ENCODE peak calls at places on chromosomes 7 and 10, in nine cellular contexts. V is uterus; T is CD8-positive, alpha-beta T cell; Z is mesendoderm; B is A549; P is pancreas; C is IMR-90; H is heart right ventricle; F is Panc1. U is an unnamed sample. For H3K4me1, the result is how much of the 10 kb centered on the place peaks cover.

GRCh38 chr7:126578338-126578737 is 674.4 kb downstream of the GRM8 start:
- DNase-seq in V (no peak), T (no peak), Z (no peak), B (no peak), P (no peak), C (no peak), H (no peak), F (no peak), U (no peak)

GRCh38 chr7:7851381-7851780 is 117.2 kb upstream of the GLCCI1 start:
- DNase-seq in V (no peak), T (no peak), Z (no peak), B (no peak), P (no peak), C (no peak), H (no peak), F (no peak), U (no peak)

GRCh38 chr7:150877545-150877944 is 25.2 kb downstream of the AOC1 start:
- DNase-seq in V (no peak), T (no peak), Z (peak), B (no peak), P (no peak), C (no peak), H (no peak), F (no peak), U (no peak)

GRCh38 chr7:133763241-133763640 is 363.9 kb upstream of the LRGUK start:
- DNase-seq in V (no peak), T (no peak), Z (no peak), B (no peak), P (no peak), C (no peak), H (no peak), F (no peak), U (no peak)

GRCh38 chr10:35172574-35172973 is 45.9 kb downstream of the CREM start:
- DNase-seq in V (peak), T (no peak), Z (no peak), B (no peak), P (no peak), C (peak), H (no peak), F (no peak), U (no peak)

GRCh38 chr7:55593515-55594318 is 21.4 kb upstream of the VOPP1 start:
- DNase-seq in V (peak), T (peak), Z (peak), B (peak), P (peak), C (peak), H (peak), F (peak), U (peak)

GRCh38 chr10:4982764-4983226 is 19.6 kb downstream of the AKR1C1 start:
- DNase-seq in V (no peak), T (no peak), Z (no peak), B (no peak), P (peak), C (peak), H (no peak), F (no peak), U (no peak)

GRCh38 chr10:78688945-78689935 is 379.5 kb upstream of the ZMIZ1 start:
- DNase-seq in V (peak), T (no peak), Z (peak), B (no peak), P (no peak), C (no peak), H (no peak), F (no peak), U (peak)

GRCh38 chr7:91550931-91551330 is 286.7 kb downstream of the FZD1 start:
- DNase-seq in V (no peak), T (no peak), Z (no peak), B (no peak), P (no peak), C (no peak), H (no peak), F (no peak), U (no peak)

GRCh38 chr7:107725138-107725740 is 18.7 kb upstream of the CBLL1 start:
- DNase-seq in V (peak), T (peak), Z (peak), B (peak), P (peak), C (peak), H (peak), F (peak), U (no peak)

GRCh38 chr10:11755512-11756247 is 13.5 kb downstream of the ECHDC3 start:
- DNase-seq in V (no peak), T (no peak), Z (no peak), B (no peak), P (no peak), C (no peak), H (no peak), F (no peak), U (no peak)

GRCh38 chr10:665579-666091 is 23.8 kb downstream of the DIP2C start:
- DNase-seq in V (peak), T (no peak), Z (no peak), B (no peak), P (peak), C (peak), H (peak), F (peak), U (peak)

GRCh38 chr7:35424869-35425495 is 171.1 kb upstream of the TBX20 start:
- DNase-seq in V (peak), T (peak), Z (peak), B (peak), P (peak), C (peak), H (peak), F (peak), U (no peak)

GRCh38 chr10:103295391-103296044 is 18.6 kb downstream of the INA start:
- DNase-seq in V (no peak), T (no peak), Z (no peak), B (no peak), P (no peak), C (peak), H (no peak), F (no peak), U (no peak)

GRCh38 chr10:62590305-62590704 is 214.2 kb upstream of the ADO start:
- DNase-seq in V (no peak), T (no peak), Z (no peak), B (no peak), P (no peak), C (peak), H (no peak), F (no peak), U (no peak)

GRCh38 chr7:155189600-155189989 is 108.1 kb upstream of the INSIG1 start:
- DNase-seq in V (no peak), T (no peak), Z (no peak), B (no peak), P (no peak), C (no peak), H (no peak), F (no peak), U (no peak)

GRCh38 chr7:33485746-33486491 is 356.6 kb downstream of the BBS9 start:
- DNase-seq in V (no peak), T (no peak), Z (no peak), B (no peak), P (no peak), C (peak), H (no peak), F (no peak), U (no peak)

GRCh38 chr7:45347804-45348203 is 190.2 kb downstream of the RAMP3 start:
- DNase-seq in V (no peak), T (no peak), Z (peak), B (peak), P (no peak), C (peak), H (no peak), F (no peak), U (no peak)

GRCh38 chr10:22503315-22504090 is 158.2 kb downstream of the SPAG6 start:
- DNase-seq in V (no peak), T (no peak), Z (no peak), B (peak), P (no peak), C (no peak), H (no peak), F (no peak), U (no peak)

GRCh38 chr7:99224263-99224947 is 16.5 kb upstream of the KPNA7 start:
- DNase-seq in V (no peak), T (no peak), Z (peak), B (peak), P (peak), C (peak), H (no peak), F (peak), U (peak)

GRCh38 chr7:107180378-107180777 is 11.6 kb downstream of the HBP1 start:
- DNase-seq in V (no peak), T (peak), Z (no peak), B (peak), P (peak), C (peak), H (no peak), F (no peak), U (no peak)

GRCh38 chr10:70295946-70296345 is 12.1 kb upstream of the NPFFR1 start:
- DNase-seq in V (no peak), T (no peak), Z (no peak), B (no peak), P (no peak), C (no peak), H (no peak), F (no peak), U (no peak)

GRCh38 chr10:121069061-121069850 is 218.1 kb downstream of the WDR11 start:
- DNase-seq in V (no peak), T (no peak), Z (no peak), B (no peak), P (no peak), C (no peak), H (no peak), F (no peak), U (no peak)

GRCh38 chr10:104074505-104074904 is 11.2 kb downstream of the COL17A1 start:
- DNase-seq in V (no peak), T (no peak), Z (no peak), B (no peak), P (no peak), C (no peak), H (no peak), F (no peak), U (no peak)

GRCh38 chr10:48605786-48606529 is 1.1 kb upstream of the ARHGAP22 start:
- DNase-seq in V (no peak), T (no peak), Z (no peak), B (no peak), P (no peak), C (peak), H (peak), F (no peak), U (peak)

GRCh38 chr7:78734626-78735025 is 718.8 kb downstream of the MAGI2 start:
- DNase-seq in V (no peak), T (no peak), Z (no peak), B (no peak), P (no peak), C (no peak), H (no peak), F (no peak), U (no peak)

GRCh38 chr7:149147730-149148653 is 739 bp downstream of the ZNF398 start:
- DNase-seq in V (peak), T (peak), Z (peak), B (peak), P (peak), C (peak), H (peak), F (no peak), U (peak)

GRCh38 chr10:23351914-23352313 is 7.3 kb upstream of the C10orf67 start:
- DNase-seq in V (no peak), T (no peak), Z (no peak), B (no peak), P (no peak), C (peak), H (no peak), F (no peak), U (no peak)

GRCh38 chr10:132575320-132576201 is 38.0 kb downstream of the INPP5A start:
- DNase-seq in V (no peak), T (no peak), Z (no peak), B (no peak), P (no peak), C (peak), H (no peak), F (peak), U (peak)

GRCh38 chr7:22723642-22724041 is 3.4 kb upstream of the IL6 start:
- DNase-seq in V (no peak), T (no peak), Z (no peak), B (no peak), P (no peak), C (no peak), H (no peak), F (no peak), U (no peak)
- H3K4me3 ChIP-seq in V (no peak), T (no peak), Z (no peak), B (no peak), P (no peak), C (no peak), H (no peak), F (no peak), U (no peak)

GRCh38 chr10:113266152-113266551 is 286.7 kb upstream of the HABP2 start:
- DNase-seq in V (no peak), T (no peak), Z (no peak), B (no peak), P (no peak), C (no peak), H (no peak), F (no peak), U (no peak)

GRCh38 chr10:113261130-113261529 is 291.7 kb upstream of the HABP2 start:
- DNase-seq in V (no peak), T (no peak), Z (no peak), B (no peak), P (no peak), C (no peak), H (no peak), F (no peak), U (no peak)

GRCh38 chr10:113261806-113262205 is 291.0 kb upstream of the HABP2 start:
- DNase-seq in V (no peak), T (no peak), Z (no peak), B (no peak), P (no peak), C (no peak), H (no peak), F (no peak), U (no peak)

GRCh38 chr10:113267616-113268015 is 285.2 kb upstream of the HABP2 start:
- DNase-seq in V (no peak), T (no peak), Z (no peak), B (no peak), P (no peak), C (peak), H (no peak), F (no peak), U (no peak)

DNA sequence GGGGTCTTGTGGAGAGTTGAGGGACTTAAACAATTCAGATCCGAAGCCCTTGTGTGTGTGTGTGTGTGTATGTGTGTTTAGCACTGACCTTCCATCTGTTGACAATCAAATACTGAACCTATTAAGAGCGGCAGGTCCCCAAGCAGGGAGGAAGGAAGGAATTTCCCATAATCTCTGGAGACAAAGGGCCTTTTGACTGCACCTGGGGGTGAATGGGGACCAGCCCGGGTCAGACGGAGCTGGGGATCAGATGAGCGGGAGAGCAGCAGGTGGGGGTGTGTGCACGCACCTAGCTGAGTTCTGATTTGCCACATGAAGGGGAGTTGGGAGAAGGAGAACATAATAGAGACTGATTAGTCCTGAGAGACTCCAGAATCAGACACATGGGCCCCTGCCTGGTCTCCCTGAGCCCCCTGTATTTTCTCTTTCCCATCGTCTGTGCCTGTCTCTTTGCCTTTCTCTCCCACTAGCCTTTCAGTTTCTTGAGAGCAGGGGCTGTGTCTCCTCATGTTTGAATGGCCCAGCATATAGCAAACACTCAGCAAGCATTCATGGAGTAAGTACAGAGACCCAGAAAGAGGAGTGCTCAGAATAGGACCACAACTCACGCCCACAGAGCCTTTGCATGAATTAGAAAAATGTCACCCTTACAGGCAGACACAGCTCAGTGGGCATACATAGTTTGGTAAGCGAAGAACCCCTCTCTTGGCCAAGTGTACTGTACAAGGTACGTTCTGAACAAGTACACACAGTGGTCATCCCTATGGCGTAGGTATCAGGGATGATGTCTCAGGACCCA is 288.3 kb upstream of the HABP2 start:
- DNase-seq in V (no peak), T (no peak), Z (no peak), B (no peak), P (peak), C (no peak), H (no peak), F (no peak), U (no peak)
- H3K4me1 ChIP-seq in V (under half), T (under half), Z (under half), B (under half), P (under half), C (under half), H (under half), F (under half), U (under half)

GRCh38 chr7:191105-192034 is 1.0 kb upstream of the FAM20C start:
- DNase-seq in V (peak), T (no peak), Z (peak), B (peak), P (no peak), C (peak), H (peak), F (no peak), U (peak)

GRCh38 chr7:193538-194256 is 1.3 kb downstream of the FAM20C start:
- DNase-seq in V (no peak), T (no peak), Z (peak), B (peak), P (peak), C (no peak), H (no peak), F (no peak), U (no peak)

GRCh38 chr7:192035-192649 is at the start of gene FAM20C:
- DNase-seq in V (peak), T (no peak), Z (peak), B (peak), P (peak), C (peak), H (peak), F (no peak), U (peak)

GRCh38 chr7:194257-194995 is 2.1 kb downstream of the FAM20C start:
- DNase-seq in V (no peak), T (no peak), Z (peak), B (no peak), P (no peak), C (peak), H (no peak), F (no peak), U (peak)

DNA sequence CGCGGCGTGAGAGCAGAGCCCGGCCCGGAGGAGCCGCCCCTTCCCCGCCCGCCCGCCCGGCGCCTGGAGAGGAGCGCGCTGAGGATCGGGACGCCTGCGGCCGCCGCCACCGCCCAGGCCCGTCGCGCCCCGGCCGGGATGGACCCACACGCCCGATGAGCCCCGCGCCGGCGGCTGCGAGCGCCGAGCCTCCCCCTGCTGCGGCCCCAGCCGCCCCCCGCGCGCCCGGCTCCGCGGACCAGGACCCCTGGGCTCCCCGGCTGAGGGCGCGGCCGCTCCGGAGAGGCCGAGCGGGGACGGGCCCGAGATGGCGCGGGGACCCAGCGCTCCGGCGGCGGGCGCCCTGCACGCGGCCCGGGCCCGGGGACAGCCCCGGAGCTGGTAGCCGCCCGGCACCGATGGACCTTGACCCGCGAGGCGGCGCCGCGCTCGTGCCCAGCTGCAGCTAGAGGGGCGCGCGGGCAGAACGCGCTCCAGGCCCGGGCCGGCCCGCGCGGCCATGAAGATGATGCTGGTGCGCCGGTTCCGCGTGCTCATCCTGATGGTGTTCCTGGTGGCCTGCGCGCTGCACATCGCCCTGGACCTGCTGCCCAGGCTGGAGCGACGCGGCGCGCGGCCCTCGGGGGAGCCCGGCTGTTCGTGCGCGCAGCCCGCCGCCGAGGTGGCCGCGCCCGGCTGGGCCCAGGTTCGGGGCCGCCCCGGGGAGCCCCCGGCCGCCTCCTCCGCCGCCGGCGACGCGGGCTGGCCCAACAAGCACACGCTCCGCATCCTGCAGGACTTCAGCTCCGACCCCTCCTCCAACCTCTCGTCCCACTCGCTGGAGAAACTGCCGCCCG is 548 bp downstream of the FAM20C start:
- DNase-seq in V (no peak), T (no peak), Z (peak), B (no peak), P (peak), C (peak), H (no peak), F (no peak), U (no peak)
- H3K27ac ChIP-seq in V (peak), T (no peak), Z (no peak), B (peak), P (peak), C (peak), H (peak), F (no peak), U (no peak)

DNA sequence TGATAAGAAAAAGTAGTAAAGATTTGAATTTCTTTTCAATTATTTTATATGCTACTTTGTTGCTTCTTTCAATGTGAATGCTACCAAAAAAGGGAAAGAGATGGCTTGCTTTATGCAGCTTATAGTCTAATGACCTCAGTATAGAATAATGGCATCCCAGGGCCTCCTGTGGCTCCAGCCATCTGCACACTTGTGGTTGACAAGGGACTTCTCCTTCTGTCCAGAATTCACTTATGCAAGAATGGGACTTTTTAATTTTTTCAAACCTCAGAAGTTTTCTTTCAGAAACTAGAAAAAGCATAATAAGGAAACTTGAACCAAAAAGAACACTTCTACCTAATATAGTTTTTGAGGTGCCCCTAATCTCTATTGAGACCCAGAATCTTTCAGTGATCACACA is 310.9 kb downstream of the CTNNA3 start:
- DNase-seq in V (no peak), T (no peak), Z (no peak), B (no peak), P (no peak), C (no peak), H (no peak), F (no peak), U (no peak)
- H3K4me3 ChIP-seq in V (no peak), T (no peak), Z (no peak), B (no peak), P (no peak), C (no peak), H (no peak), F (no peak), U (no peak)

U was measured in aorta.